ENCODE peak calls at places on chromosomes 5 and 9, in four cellular contexts. One of them, this sample, is unnamed.
A peak's percentile ranks its signal among the peaks of the same experiment; 100 is the strongest.

GRCh38 chr5:154260860-154261235 is 70.3 kb downstream of the GALNT10 start:
- DNase-seq in mesothelial cell of epicardium: no peak
- DNase-seq in heart right ventricle: no peak
- DNase-seq in epithelial cell of esophagus: no peak
- DNase-seq in this sample: no peak

GRCh38 chr5:112784726-112785125 is 47.0 kb downstream of the APC start:
- DNase-seq in mesothelial cell of epicardium: no peak
- DNase-seq in heart right ventricle: no peak
- DNase-seq in epithelial cell of esophagus: no peak
- DNase-seq in this sample: no peak

GRCh38 chr9:69086769-69087168 is 51.2 kb downstream of the FXN start:
- DNase-seq in mesothelial cell of epicardium: no peak
- DNase-seq in heart right ventricle: no peak
- DNase-seq in epithelial cell of esophagus: no peak
- DNase-seq in this sample: no peak

GRCh38 chr5:164298165-164298564 is 792.7 kb downstream of the MAT2B start:
- DNase-seq in mesothelial cell of epicardium: no peak
- DNase-seq in heart right ventricle: no peak
- DNase-seq in epithelial cell of esophagus: no peak
- DNase-seq in this sample: no peak

GRCh38 chr5:114361724-114362196 is at the start of gene KCNN2:
- DNase-seq in mesothelial cell of epicardium: peak; percentile 87
- DNase-seq in heart right ventricle: peak; percentile 81
- DNase-seq in epithelial cell of esophagus: peak; percentile 77
- DNase-seq in this sample: no peak

GRCh38 chr5:35367534-35367933 is 137.2 kb upstream of the PRLR start:
- DNase-seq in mesothelial cell of epicardium: no peak
- DNase-seq in heart right ventricle: no peak
- DNase-seq in epithelial cell of esophagus: no peak
- DNase-seq in this sample: no peak

GRCh38 chr9:112503170-112503569 is 16.5 kb downstream of the KIAA1958 start:
- DNase-seq in mesothelial cell of epicardium: no peak
- DNase-seq in heart right ventricle: peak; percentile 27
- DNase-seq in epithelial cell of esophagus: peak; percentile 20
- DNase-seq in this sample: no peak

GRCh38 chr9:106976772-106977171 is 113.8 kb downstream of the ZNF462 start:
- DNase-seq in mesothelial cell of epicardium: no peak
- DNase-seq in heart right ventricle: no peak
- DNase-seq in epithelial cell of esophagus: no peak
- DNase-seq in this sample: no peak

GRCh38 chr9:96874947-96875459 is 20.7 kb upstream of the ZNF782 start:
- DNase-seq in mesothelial cell of epicardium: no peak
- DNase-seq in heart right ventricle: no peak
- DNase-seq in epithelial cell of esophagus: peak; percentile 96
- DNase-seq in this sample: peak; percentile 8

GRCh38 chr9:80605129-80605528 is 1033.4 kb downstream of the TLE4 start:
- DNase-seq in mesothelial cell of epicardium: no peak
- DNase-seq in heart right ventricle: no peak
- DNase-seq in epithelial cell of esophagus: peak; percentile 49
- DNase-seq in this sample: peak; percentile 22